ENCODE peak calls at places on chromosomes 4 and X, in ten cellular contexts. One of them, this sample, is unnamed.

GRCh38 chrX:49066690-49067089 is 7.1 kb downstream of the PRAF2 start:
- DNase-seq in endodermal cell: no peak
- DNase-seq in HepG2: no peak
- DNase-seq in keratinocyte: no peak
- DNase-seq in IMR-90: no peak
- DNase-seq in astrocyte: no peak
- DNase-seq in mesendoderm: no peak
- DNase-seq in GM12878: no peak
- DNase-seq in colonic mucosa: no peak
- DNase-seq in HCT116: no peak
- DNase-seq in this sample: no peak

GRCh38 chr4:34731045-34731444 is 1513.3 kb downstream of the ARAP2 start:
- DNase-seq in astrocyte: no peak
- DNase-seq in HCT116: no peak
- DNase-seq in colonic mucosa: no peak
- DNase-seq in GM12878: no peak
- DNase-seq in mesendoderm: no peak
- DNase-seq in endodermal cell: no peak
- DNase-seq in IMR-90: no peak
- DNase-seq in keratinocyte: no peak
- DNase-seq in HepG2: no peak
- DNase-seq in this sample: no peak

GRCh38 chr4:152996672-152997071 is 60.5 kb downstream of the FHDC1 start:
- DNase-seq in IMR-90: no peak
- DNase-seq in HCT116: no peak
- DNase-seq in colonic mucosa: no peak
- DNase-seq in HepG2: no peak
- DNase-seq in mesendoderm: no peak
- DNase-seq in GM12878: no peak
- DNase-seq in endodermal cell: no peak
- DNase-seq in astrocyte: no peak
- DNase-seq in keratinocyte: no peak
- DNase-seq in this sample: no peak

GRCh38 chr4:32985256-32985655 is 2265.1 kb downstream of the PCDH7 start:
- DNase-seq in GM12878: no peak
- DNase-seq in astrocyte: peak
- DNase-seq in HepG2: no peak
- DNase-seq in HCT116: no peak
- DNase-seq in colonic mucosa: no peak
- DNase-seq in mesendoderm: peak
- DNase-seq in endodermal cell: no peak
- DNase-seq in IMR-90: no peak
- DNase-seq in keratinocyte: no peak
- DNase-seq in this sample: peak

GRCh38 chr4:98659106-98659592 is 738 bp upstream of the TSPAN5 start:
- DNase-seq in endodermal cell: no peak
- DNase-seq in HCT116: no peak
- DNase-seq in IMR-90: peak
- DNase-seq in mesendoderm: peak
- DNase-seq in keratinocyte: no peak
- DNase-seq in astrocyte: peak
- DNase-seq in colonic mucosa: peak
- DNase-seq in GM12878: no peak
- DNase-seq in HepG2: no peak
- DNase-seq in this sample: peak

GRCh38 chr4:121791481-121791880 is 9.6 kb upstream of the EXOSC9 start:
- DNase-seq in keratinocyte: no peak
- DNase-seq in HepG2: no peak
- DNase-seq in endodermal cell: no peak
- DNase-seq in GM12878: no peak
- DNase-seq in HCT116: no peak
- DNase-seq in colonic mucosa: no peak
- DNase-seq in IMR-90: peak
- DNase-seq in mesendoderm: no peak
- DNase-seq in astrocyte: peak
- DNase-seq in this sample: peak

GRCh38 chr4:11954093-11954492 is 525.4 kb upstream of the HS3ST1 start:
- DNase-seq in IMR-90: no peak
- DNase-seq in astrocyte: no peak
- DNase-seq in colonic mucosa: peak
- DNase-seq in HCT116: peak
- DNase-seq in endodermal cell: peak
- DNase-seq in GM12878: no peak
- DNase-seq in HepG2: no peak
- DNase-seq in keratinocyte: no peak
- DNase-seq in mesendoderm: peak
- DNase-seq in this sample: peak

GRCh38 chr4:38924266-38924827 is 56.7 kb downstream of the FAM114A1 start:
- DNase-seq in astrocyte: no peak
- DNase-seq in GM12878: no peak
- DNase-seq in IMR-90: no peak
- DNase-seq in HepG2: no peak
- DNase-seq in endodermal cell: no peak
- DNase-seq in keratinocyte: no peak
- DNase-seq in HCT116: no peak
- DNase-seq in mesendoderm: no peak
- DNase-seq in colonic mucosa: no peak
- DNase-seq in this sample: no peak

GRCh38 chr4:77002721-77003120 is 53.2 kb downstream of the SEPTIN11 start:
- DNase-seq in GM12878: no peak
- DNase-seq in colonic mucosa: no peak
- DNase-seq in HCT116: no peak
- DNase-seq in IMR-90: no peak
- DNase-seq in HepG2: no peak
- DNase-seq in keratinocyte: no peak
- DNase-seq in endodermal cell: no peak
- DNase-seq in mesendoderm: no peak
- DNase-seq in astrocyte: no peak
- DNase-seq in this sample: no peak

GRCh38 chr4:76998251-76998901 is 48.8 kb downstream of the SEPTIN11 start:
- DNase-seq in astrocyte: peak
- DNase-seq in colonic mucosa: no peak
- DNase-seq in IMR-90: peak
- DNase-seq in mesendoderm: peak
- DNase-seq in endodermal cell: no peak
- DNase-seq in HCT116: no peak
- DNase-seq in GM12878: no peak
- DNase-seq in keratinocyte: no peak
- DNase-seq in HepG2: no peak
- DNase-seq in this sample: peak

GRCh38 chr4:77003400-77003799 is 53.8 kb downstream of the SEPTIN11 start:
- DNase-seq in HCT116: no peak
- DNase-seq in GM12878: no peak
- DNase-seq in IMR-90: peak
- DNase-seq in keratinocyte: no peak
- DNase-seq in endodermal cell: no peak
- DNase-seq in mesendoderm: no peak
- DNase-seq in colonic mucosa: no peak
- DNase-seq in HepG2: no peak
- DNase-seq in astrocyte: no peak
- DNase-seq in this sample: no peak

GRCh38 chr4:77002321-77002720 is 52.8 kb downstream of the SEPTIN11 start:
- DNase-seq in IMR-90: peak
- DNase-seq in astrocyte: peak
- DNase-seq in mesendoderm: no peak
- DNase-seq in endodermal cell: no peak
- DNase-seq in HepG2: no peak
- DNase-seq in HCT116: no peak
- DNase-seq in keratinocyte: no peak
- DNase-seq in colonic mucosa: no peak
- DNase-seq in GM12878: no peak
- DNase-seq in this sample: no peak

GRCh38 chr4:77001907-77002306 is 52.4 kb downstream of the SEPTIN11 start:
- DNase-seq in GM12878: no peak
- DNase-seq in keratinocyte: no peak
- DNase-seq in colonic mucosa: no peak
- DNase-seq in mesendoderm: no peak
- DNase-seq in astrocyte: peak
- DNase-seq in HepG2: no peak
- DNase-seq in endodermal cell: no peak
- DNase-seq in IMR-90: peak
- DNase-seq in HCT116: no peak
- DNase-seq in this sample: peak
- H3K9ac ChIP-seq in GM12878: no peak
- H3K9ac ChIP-seq in keratinocyte: peak
- H3K9ac ChIP-seq in colonic mucosa: no peak
- H3K9ac ChIP-seq in mesendoderm: no peak
- H3K9ac ChIP-seq in astrocyte: peak
- H3K9ac ChIP-seq in HepG2: no peak
- H3K9ac ChIP-seq in endodermal cell: no peak
- H3K9ac ChIP-seq in IMR-90: peak
- H3K9ac ChIP-seq in HCT116: no peak
- H3K9ac ChIP-seq in this sample: peak

GRCh38 chr4:4666693-4667642 is 125.1 kb upstream of the STX18 start:
- DNase-seq in colonic mucosa: no peak
- DNase-seq in GM12878: no peak
- DNase-seq in mesendoderm: peak
- DNase-seq in HepG2: no peak
- DNase-seq in keratinocyte: no peak
- DNase-seq in IMR-90: no peak
- DNase-seq in endodermal cell: peak
- DNase-seq in HCT116: no peak
- DNase-seq in astrocyte: peak
- DNase-seq in this sample: peak
- H3K4me3 ChIP-seq in colonic mucosa: no peak
- H3K4me3 ChIP-seq in GM12878: no peak
- H3K4me3 ChIP-seq in mesendoderm: no peak
- H3K4me3 ChIP-seq in HepG2: no peak
- H3K4me3 ChIP-seq in keratinocyte: no peak
- H3K4me3 ChIP-seq in IMR-90: no peak
- H3K4me3 ChIP-seq in endodermal cell: peak
- H3K4me3 ChIP-seq in HCT116: no peak
- H3K4me3 ChIP-seq in astrocyte: no peak
- H3K4me3 ChIP-seq in this sample: peak

GRCh38 chrX:110062919-110063318 is 60.0 kb downstream of the TMEM164 start:
- DNase-seq in HCT116: no peak
- DNase-seq in colonic mucosa: no peak
- DNase-seq in mesendoderm: no peak
- DNase-seq in keratinocyte: no peak
- DNase-seq in astrocyte: no peak
- DNase-seq in GM12878: no peak
- DNase-seq in IMR-90: no peak
- DNase-seq in HepG2: no peak
- DNase-seq in endodermal cell: no peak
- DNase-seq in this sample: no peak

GRCh38 chrX:110061138-110061537 is 58.2 kb downstream of the TMEM164 start:
- DNase-seq in colonic mucosa: no peak
- DNase-seq in mesendoderm: no peak
- DNase-seq in keratinocyte: no peak
- DNase-seq in GM12878: no peak
- DNase-seq in HCT116: no peak
- DNase-seq in endodermal cell: no peak
- DNase-seq in astrocyte: no peak
- DNase-seq in IMR-90: no peak
- DNase-seq in HepG2: no peak
- DNase-seq in this sample: peak

GRCh38 chrX:110070970-110071369 is 68.1 kb downstream of the TMEM164 start:
- DNase-seq in keratinocyte: no peak
- DNase-seq in mesendoderm: no peak
- DNase-seq in HepG2: no peak
- DNase-seq in GM12878: no peak
- DNase-seq in astrocyte: no peak
- DNase-seq in HCT116: no peak
- DNase-seq in IMR-90: no peak
- DNase-seq in endodermal cell: no peak
- DNase-seq in colonic mucosa: no peak
- DNase-seq in this sample: no peak

DNA sequence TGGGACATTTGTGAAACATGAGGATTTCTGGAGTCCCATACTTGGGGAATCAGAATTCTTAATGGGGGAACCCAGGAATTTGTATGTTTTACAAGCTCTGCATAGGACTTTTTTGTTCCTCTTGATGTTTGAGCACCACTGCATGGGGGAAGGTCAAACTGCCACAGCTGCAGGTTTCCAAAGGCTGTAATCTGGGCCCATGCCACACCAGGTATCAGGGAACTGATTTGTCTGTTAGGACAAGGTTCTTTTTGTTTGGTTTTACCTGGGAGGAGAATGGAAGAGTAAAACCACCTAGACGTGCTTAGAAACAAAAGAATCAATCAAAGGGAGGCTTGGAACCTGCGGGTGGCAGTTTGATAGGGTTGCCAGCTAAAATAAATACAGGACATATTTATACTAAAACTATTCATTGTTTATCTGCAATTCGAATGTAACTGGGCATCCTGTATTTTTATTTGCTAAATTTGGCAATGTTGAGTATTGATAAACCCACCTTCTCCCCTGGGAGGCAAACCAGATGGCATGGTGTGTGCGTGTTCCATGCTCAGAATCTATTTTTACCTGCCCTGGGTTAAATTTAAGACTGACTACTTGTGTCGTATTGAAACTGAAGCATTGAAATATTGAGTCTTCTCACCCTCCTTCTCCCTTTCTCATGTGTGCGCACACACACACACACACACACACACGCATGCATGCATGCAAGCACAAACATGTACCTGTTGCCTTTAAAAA is 63.7 kb downstream of the TMEM164 start:
- DNase-seq in keratinocyte: no peak
- DNase-seq in endodermal cell: no peak
- DNase-seq in astrocyte: no peak
- DNase-seq in IMR-90: no peak
- DNase-seq in mesendoderm: no peak
- DNase-seq in HCT116: no peak
- DNase-seq in HepG2: no peak
- DNase-seq in GM12878: no peak
- DNase-seq in colonic mucosa: no peak
- DNase-seq in this sample: no peak
- H3K9ac ChIP-seq in keratinocyte: no peak
- H3K9ac ChIP-seq in endodermal cell: no peak
- H3K9ac ChIP-seq in astrocyte: no peak
- H3K9ac ChIP-seq in IMR-90: no peak
- H3K9ac ChIP-seq in mesendoderm: no peak
- H3K9ac ChIP-seq in HCT116: no peak
- H3K9ac ChIP-seq in HepG2: no peak
- H3K9ac ChIP-seq in GM12878: no peak
- H3K9ac ChIP-seq in colonic mucosa: no peak
- H3K9ac ChIP-seq in this sample: no peak

DNA sequence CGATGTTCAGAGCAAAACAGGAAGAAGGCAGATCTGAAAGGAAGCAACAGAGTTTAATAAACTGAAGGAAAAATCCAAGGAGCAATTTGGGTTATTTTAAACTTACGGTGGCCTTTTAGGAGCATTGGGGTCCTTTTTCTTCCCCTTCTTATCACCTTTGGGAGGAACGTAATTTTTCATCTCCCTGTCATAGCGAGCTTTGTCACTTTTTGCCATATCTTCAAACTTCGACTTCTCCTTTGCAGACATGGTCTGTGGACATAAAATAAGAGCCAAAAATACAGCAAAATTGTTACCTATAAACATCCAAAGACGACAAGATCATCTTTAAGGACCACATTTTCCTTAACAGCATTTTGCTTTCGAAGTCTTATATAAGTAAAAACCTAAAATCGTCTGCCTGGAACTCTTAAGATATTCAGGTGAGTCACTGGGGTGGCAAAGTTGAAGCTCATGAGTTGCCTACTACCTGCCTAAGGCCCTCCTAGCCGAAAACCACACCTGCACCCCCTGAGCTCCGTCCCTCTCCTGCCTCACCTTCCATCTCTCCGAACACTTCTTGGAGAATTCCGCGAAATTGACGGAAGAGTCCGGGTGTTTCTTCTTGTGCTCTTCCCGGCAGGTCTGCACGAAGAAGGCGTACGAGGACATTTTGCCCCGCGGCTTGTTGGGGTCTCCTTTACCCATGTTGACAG is 1.0 kb downstream of the HMGB2 start:
- DNase-seq in HepG2: no peak
- DNase-seq in mesendoderm: peak
- DNase-seq in HCT116: no peak
- DNase-seq in GM12878: no peak
- DNase-seq in endodermal cell: no peak
- DNase-seq in keratinocyte: no peak
- DNase-seq in IMR-90: peak
- DNase-seq in colonic mucosa: no peak
- DNase-seq in astrocyte: no peak
- DNase-seq in this sample: peak
- H3K4me3 ChIP-seq in HepG2: peak
- H3K4me3 ChIP-seq in mesendoderm: peak
- H3K4me3 ChIP-seq in HCT116: peak
- H3K4me3 ChIP-seq in GM12878: peak
- H3K4me3 ChIP-seq in endodermal cell: peak
- H3K4me3 ChIP-seq in keratinocyte: peak
- H3K4me3 ChIP-seq in IMR-90: peak
- H3K4me3 ChIP-seq in colonic mucosa: peak
- H3K4me3 ChIP-seq in astrocyte: peak
- H3K4me3 ChIP-seq in this sample: peak